ENCODE peak calls at places on chromosomes 12 and 14, in six cellular contexts. G, P, R, T, Z and A are unnamed samples.

GRCh38 chr14:89422181-89422951 is 5.3 kb upstream of the FOXN3 start:
- DNase-seq in G (no peak), P (no peak), R (no peak), T (no peak), Z (no peak), A (no peak)

GRCh38 chr12:98416845-98417244 is 98.5 kb upstream of the TMPO start:
- DNase-seq in G (no peak), P (peak; percentile 45), R (no peak), T (no peak), Z (no peak), A (no peak)

GRCh38 chr14:105326568-105326867 is 12.0 kb downstream of the PACS2 start:
- DNase-seq in G (no peak), P (no peak), R (no peak), T (peak; percentile 53), Z (peak; percentile 1), A (no peak)

GRCh38 chr14:90757452-90757851 is 58.8 kb downstream of the TTC7B start:
- DNase-seq in G (no peak), P (peak; percentile 15), R (no peak), T (no peak), Z (no peak), A (peak; percentile 37)

GRCh38 chr14:49050836-49051235 is 535.3 kb downstream of the RPS29 start:
- DNase-seq in G (no peak), P (no peak), R (no peak), T (no peak), Z (no peak), A (no peak)

GRCh38 chr14:68181395-68182326 is 362.1 kb downstream of the RAD51B start:
- DNase-seq in G (no peak), P (peak; percentile 50), R (no peak), T (no peak), Z (no peak), A (no peak)

GRCh38 chr12:66836623-66837310 is 157.9 kb upstream of the GRIP1 start:
- DNase-seq in G (no peak), P (no peak), R (no peak), T (no peak), Z (no peak), A (no peak)

GRCh38 chr12:16323638-16324037 is 23.8 kb upstream of the MGST1 start:
- DNase-seq in G (no peak), P (no peak), R (no peak), T (no peak), Z (no peak), A (no peak)

GRCh38 chr12:62438098-62438692 is 28.4 kb upstream of the MON2 start:
- DNase-seq in G (peak; percentile 25), P (peak; percentile 87), R (peak; percentile 51), T (peak; percentile 87), Z (peak; percentile 69), A (no peak)

GRCh38 chr14:94542111-94542810 is 19.0 kb upstream of the SERPINA4 start:
- DNase-seq in G (no peak), P (peak; percentile 49), R (no peak), T (no peak), Z (no peak), A (no peak)

GRCh38 chr14:45150386-45150890 is 14.7 kb downstream of the FANCM start:
- DNase-seq in G (no peak), P (no peak), R (no peak), T (no peak), Z (no peak), A (no peak)

GRCh38 chr14:79357307-79357706 is 854.0 kb downstream of the DIO2 start:
- DNase-seq in G (no peak), P (no peak), R (no peak), T (no peak), Z (no peak), A (no peak)

GRCh38 chr14:55384536-55384935 is 27.1 kb downstream of the ATG14 start:
- DNase-seq in G (no peak), P (no peak), R (no peak), T (no peak), Z (no peak), A (no peak)

GRCh38 chr14:90213099-90213748 is 43.1 kb upstream of the PSMC1 start:
- DNase-seq in G (no peak), P (no peak), R (no peak), T (no peak), Z (no peak), A (no peak)

GRCh38 chr12:109385339-109386078 is 37.8 kb downstream of the MYO1H start:
- DNase-seq in G (no peak), P (peak; percentile 89), R (peak; percentile 29), T (peak; percentile 52), Z (peak; percentile 48), A (peak; percentile 29)

GRCh38 chr14:59208224-59208814 is 19.9 kb downstream of the DAAM1 start:
- DNase-seq in G (no peak), P (peak; percentile 23), R (peak; percentile 29), T (no peak), Z (no peak), A (no peak)

GRCh38 chr12:19277707-19278106 is 148.2 kb downstream of the PLEKHA5 start:
- DNase-seq in G (no peak), P (no peak), R (no peak), T (no peak), Z (peak; percentile 68), A (no peak)

GRCh38 chr14:72894623-72895378 is 900 bp upstream of the DPF3 start:
- DNase-seq in G (peak; percentile 27), P (peak; percentile 54), R (no peak), T (peak; percentile 83), Z (peak; percentile 59), A (peak; percentile 75)

GRCh38 chr14:26394114-26394855 is 203.5 kb downstream of the NOVA1 start:
- DNase-seq in G (no peak), P (peak; percentile 83), R (no peak), T (peak; percentile 62), Z (peak; percentile 36), A (no peak)

DNA sequence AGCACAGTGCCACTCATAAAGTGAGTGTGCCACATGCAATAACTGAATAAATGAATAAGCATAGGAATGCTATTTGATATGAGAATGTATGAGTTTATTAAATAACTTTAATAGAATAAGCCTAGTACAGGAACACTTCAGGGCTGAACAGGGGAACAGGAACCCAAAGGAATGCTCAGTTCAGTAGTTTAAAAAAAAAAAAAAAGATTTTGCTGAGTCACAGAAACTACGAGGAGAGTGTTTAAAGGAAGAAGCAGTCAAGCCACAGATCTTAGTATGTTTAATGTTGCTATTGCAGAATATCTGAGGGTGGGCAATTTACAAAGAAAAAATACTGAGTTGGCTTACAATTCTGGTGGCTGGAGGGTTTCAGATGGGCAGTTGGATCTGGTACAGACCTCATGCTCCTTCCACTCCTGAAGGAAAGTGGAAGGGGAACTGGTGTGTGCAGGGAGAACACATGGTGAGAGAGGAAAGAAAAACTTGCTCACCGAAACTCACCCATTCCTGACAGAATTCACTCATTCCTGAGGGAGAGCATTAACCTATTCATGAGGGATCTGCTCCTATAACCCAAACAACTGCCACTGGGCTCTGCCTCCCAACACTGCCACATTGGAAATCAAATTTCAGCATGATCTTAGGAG is 880.3 kb upstream of the MGAT4C start:
- DNase-seq in G (no peak), P (peak; percentile 78), R (no peak), T (no peak), Z (no peak), A (no peak)
- H3K4me3 ChIP-seq in G (no peak overlapping the region), P (peak overlapping the region; percentile 39), R (no peak overlapping the region), T (no peak overlapping the region), Z (no peak overlapping the region), A (no peak overlapping the region)

DNA sequence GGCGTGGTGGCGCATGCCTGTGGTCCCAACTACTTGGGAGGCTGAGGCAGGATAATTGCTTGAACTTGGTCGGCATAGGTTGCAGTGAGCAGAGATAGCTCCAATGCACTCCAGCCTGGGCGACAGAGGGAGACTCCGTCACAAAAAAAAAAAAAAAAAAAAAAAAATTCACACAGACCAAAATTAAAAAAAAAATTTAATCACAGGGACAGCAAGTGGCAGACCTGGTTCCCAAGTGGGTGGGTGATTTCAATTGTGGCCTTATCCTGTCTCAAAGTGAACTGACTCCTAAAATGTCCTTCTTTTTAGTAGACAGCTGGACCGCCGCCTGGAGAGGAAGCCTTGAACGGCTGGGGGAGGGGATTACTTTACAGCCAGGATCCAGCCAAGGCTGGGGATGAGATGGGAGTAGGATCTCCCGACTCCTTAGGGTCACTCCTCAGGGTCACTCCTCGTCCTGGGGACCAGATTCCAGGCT is 1.6 kb upstream of the KCNH3 start:
- DNase-seq in G (no peak), P (peak; percentile 25), R (no peak), T (peak; percentile 41), Z (no peak), A (no peak)
- H3K4me3 ChIP-seq in G (peak overlapping the region; percentile 59), P (peak overlapping the region; percentile 68), R (no peak overlapping the region), T (peak overlapping the region; percentile 61), Z (peak overlapping the region; percentile 49), A (peak overlapping the region; percentile 66)

DNA sequence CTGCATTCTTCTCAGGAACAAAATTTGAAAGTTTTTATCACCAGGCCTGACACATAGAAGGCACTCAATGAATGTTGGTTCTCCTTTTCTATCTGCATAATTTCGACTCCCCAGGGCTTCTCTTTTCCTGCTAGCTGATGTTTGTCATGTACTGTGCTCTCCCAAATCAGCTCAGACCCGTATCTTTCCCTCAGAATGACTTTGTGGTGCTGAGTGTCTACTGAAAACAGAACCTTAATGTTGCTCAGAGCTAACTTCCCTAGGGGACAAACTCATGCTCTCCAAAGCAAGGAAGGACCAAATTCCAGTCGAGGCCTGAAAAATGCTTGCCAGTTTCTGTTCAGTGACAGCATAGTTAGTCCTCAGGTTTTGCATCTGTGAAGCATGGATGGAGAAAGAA is 1.9 kb downstream of the ARHGDIB start:
- DNase-seq in G (no peak), P (no peak), R (no peak), T (no peak), Z (no peak), A (no peak)
- H3K4me3 ChIP-seq in G (peak overlapping the region; percentile 69), P (no peak overlapping the region), R (no peak overlapping the region), T (no peak overlapping the region), Z (no peak overlapping the region), A (peak overlapping the region; percentile 63)

GRCh38 chr12:49296836-49297694 is 2.1 kb downstream of the PRPH start:
- DNase-seq in G (no peak), P (peak; percentile 55), R (no peak), T (peak; percentile 97), Z (peak; percentile 80), A (no peak)
- H3K4me3 ChIP-seq in G (no peak overlapping the region), P (no peak overlapping the region), R (no peak overlapping the region), T (peak overlapping the region; percentile 64), Z (peak overlapping the region; percentile 30), A (peak overlapping the region; percentile 41)

DNA sequence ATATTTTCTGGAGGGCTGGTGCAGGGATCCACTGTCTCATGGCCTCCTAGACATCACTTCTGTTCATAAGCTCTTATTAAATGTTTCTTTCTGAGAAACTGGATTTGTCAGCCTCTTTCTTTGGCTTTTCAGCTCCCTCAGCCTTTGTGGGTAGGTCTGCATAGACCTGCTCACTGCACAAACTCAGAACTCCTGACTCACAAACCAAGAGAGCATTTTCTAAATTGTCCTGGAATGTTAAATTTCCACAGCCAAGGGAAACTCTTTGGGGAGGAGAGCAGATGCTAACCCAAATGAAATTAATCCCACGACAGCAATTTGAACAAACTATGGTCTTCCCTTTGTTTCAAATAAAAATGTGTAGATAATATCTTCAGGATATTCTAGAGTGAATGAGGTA is 19.5 kb upstream of the CERS5 start:
- DNase-seq in G (no peak), P (peak; percentile 66), R (no peak), T (no peak), Z (no peak), A (no peak)
- H3K4me3 ChIP-seq in G (no peak overlapping the region), P (peak overlapping the region; percentile 60), R (no peak overlapping the region), T (no peak overlapping the region), Z (no peak overlapping the region), A (no peak overlapping the region)